ENCODE peak calls at places on chromosomes 3 and 15, in five cellular contexts. T is T-helper 2 cell treated with Interferon-gamma antibody and Interleukin-4, amounts not matched to agents 5 μg/mL and 100 μg/mL, for 36 hours; E is M059J; W is psoas muscle; U is mesothelial cell of epicardium. H is an unnamed sample.

GRCh38 chr15:89171136-89172072 is 50.0 kb downstream of the RLBP1 start:
- DNase-seq in T (no peak), W (no peak), E (peak), U (no peak), H (no peak)

GRCh38 chr3:71809321-71809720 is 24.4 kb upstream of the PROK2 start:
- DNase-seq in U (no peak), T (no peak), E (no peak), W (no peak), H (no peak)

GRCh38 chr15:69562564-69562963 is 109.9 kb downstream of the RPLP1 start:
- DNase-seq in E (no peak), U (no peak), T (no peak), W (no peak), H (no peak)

GRCh38 chr3:145902166-145902565 is 258.8 kb downstream of the PLOD2 start:
- DNase-seq in U (no peak), T (no peak), W (no peak), E (no peak), H (no peak)

GRCh38 chr15:41840673-41841072 is 2.0 kb downstream of the PLA2G4B start:
- DNase-seq in E (no peak), T (no peak), U (no peak), W (no peak), H (no peak)

GRCh38 chr3:195031574-195032003 is 239.4 kb downstream of the XXYLT1 start:
- DNase-seq in T (no peak), U (no peak), W (no peak), E (no peak), H (no peak)

GRCh38 chr3:44058022-44058867 is 183.4 kb upstream of the TOPAZ1 start:
- DNase-seq in E (peak), T (peak), W (no peak), U (no peak), H (no peak)

GRCh38 chr15:64705006-64705405 is 70.4 kb downstream of the RBPMS2 start:
- DNase-seq in U (no peak), T (no peak), E (no peak), W (no peak), H (no peak)

GRCh38 chr3:144770813-144771400 is 799.3 kb downstream of the DIPK2A start:
- DNase-seq in E (peak), W (no peak), T (no peak), U (no peak), H (no peak)

GRCh38 chr3:54857343-54857742 is 70.5 kb downstream of the LRTM1 start:
- DNase-seq in W (no peak), T (no peak), E (peak), U (no peak), H (no peak)

GRCh38 chr3:67033091-67033490 is 35.0 kb downstream of the KBTBD8 start:
- DNase-seq in U (no peak), T (no peak), W (no peak), E (no peak), H (no peak)

GRCh38 chr15:48984021-48984420 is 20.3 kb upstream of the SHC4 start:
- DNase-seq in U (no peak), T (no peak), W (no peak), E (no peak), H (no peak)

GRCh38 chr3:33918357-33918756 is 119.9 kb downstream of the PDCD6IP start:
- DNase-seq in E (no peak), T (no peak), W (no peak), U (no peak), H (no peak)

GRCh38 chr3:179071161-179071568 is 444 bp downstream of the ZMAT3 start:
- DNase-seq in U (no peak), T (peak), E (peak), W (no peak), H (no peak)

GRCh38 chr3:115833074-115833473 is 209.8 kb downstream of the GAP43 start:
- DNase-seq in U (no peak), W (no peak), T (no peak), E (no peak), H (no peak)